ENCODE peak calls at places on chromosomes 1 and 21, in eight cellular contexts. I, A, Y, U, L, J, T and K are unnamed samples. For H3K27me3, the result is how much of the 10 kb centered on the place peaks cover.

GRCh38 chr1:145871994-145872411 is 13.1 kb upstream of the PIAS3 start:
- DNase-seq in I (no peak), A (no peak), Y (peak), T (peak), L (peak), U (peak), J (peak), K (no peak)

GRCh38 chr1:75097686-75098085 is 36.5 kb upstream of the LHX8 start:
- DNase-seq in I (no peak), L (no peak), J (no peak), Y (no peak), A (no peak), T (no peak), U (no peak), K (peak)

GRCh38 chr21:15289246-15289645 is 224.4 kb upstream of the NRIP1 start:
- DNase-seq in I (no peak), Y (no peak), U (no peak), J (no peak), L (no peak), A (no peak), T (no peak), K (no peak)

GRCh38 chr1:197181982-197182381 is 35.5 kb upstream of the ASPM start:
- DNase-seq in Y (no peak), A (no peak), I (no peak), T (no peak), L (no peak), J (no peak), U (no peak), K (no peak)

GRCh38 chr21:29243188-29243587 is 55.5 kb upstream of the BACH1 start:
- DNase-seq in Y (no peak), A (no peak), L (no peak), J (no peak), T (no peak), I (no peak), U (no peak), K (no peak)

GRCh38 chr1:175192630-175193338 is at the start of gene KIAA0040:
- DNase-seq in T (peak), L (peak), I (peak), J (peak), A (peak), U (peak), Y (peak), K (peak)

GRCh38 chr21:38376235-38376634 is 119.4 kb downstream of the KCNJ15 start:
- DNase-seq in A (no peak), T (no peak), U (no peak), I (peak), J (no peak), L (no peak), Y (no peak), K (no peak)

GRCh38 chr1:245161866-245162265 is 7.1 kb downstream of the KIF26B start:
- DNase-seq in L (no peak), I (no peak), Y (no peak), T (no peak), J (no peak), U (no peak), A (no peak), K (no peak)

GRCh38 chr1:38776466-38776865 is 83.1 kb downstream of the RRAGC start:
- DNase-seq in U (no peak), T (no peak), Y (no peak), L (no peak), I (no peak), J (no peak), A (no peak), K (no peak)

GRCh38 chr21:34670962-34671348 is 2.2 kb downstream of the CLIC6 start:
- DNase-seq in J (peak), A (no peak), U (no peak), T (no peak), Y (no peak), I (no peak), L (no peak), K (no peak)

GRCh38 chr21:34671891-34672290 is 3.1 kb downstream of the CLIC6 start:
- DNase-seq in Y (no peak), A (no peak), I (no peak), U (no peak), J (no peak), T (no peak), L (no peak), K (no peak)

GRCh38 chr21:34668803-34669148 is at the start of gene CLIC6:
- DNase-seq in Y (peak), T (peak), A (no peak), U (no peak), I (no peak), J (peak), L (no peak), K (no peak)

GRCh38 chr21:34669149-34669879 is 520 bp downstream of the CLIC6 start:
- DNase-seq in U (no peak), J (peak), T (peak), I (no peak), L (no peak), Y (no peak), A (no peak), K (no peak)

DNA sequence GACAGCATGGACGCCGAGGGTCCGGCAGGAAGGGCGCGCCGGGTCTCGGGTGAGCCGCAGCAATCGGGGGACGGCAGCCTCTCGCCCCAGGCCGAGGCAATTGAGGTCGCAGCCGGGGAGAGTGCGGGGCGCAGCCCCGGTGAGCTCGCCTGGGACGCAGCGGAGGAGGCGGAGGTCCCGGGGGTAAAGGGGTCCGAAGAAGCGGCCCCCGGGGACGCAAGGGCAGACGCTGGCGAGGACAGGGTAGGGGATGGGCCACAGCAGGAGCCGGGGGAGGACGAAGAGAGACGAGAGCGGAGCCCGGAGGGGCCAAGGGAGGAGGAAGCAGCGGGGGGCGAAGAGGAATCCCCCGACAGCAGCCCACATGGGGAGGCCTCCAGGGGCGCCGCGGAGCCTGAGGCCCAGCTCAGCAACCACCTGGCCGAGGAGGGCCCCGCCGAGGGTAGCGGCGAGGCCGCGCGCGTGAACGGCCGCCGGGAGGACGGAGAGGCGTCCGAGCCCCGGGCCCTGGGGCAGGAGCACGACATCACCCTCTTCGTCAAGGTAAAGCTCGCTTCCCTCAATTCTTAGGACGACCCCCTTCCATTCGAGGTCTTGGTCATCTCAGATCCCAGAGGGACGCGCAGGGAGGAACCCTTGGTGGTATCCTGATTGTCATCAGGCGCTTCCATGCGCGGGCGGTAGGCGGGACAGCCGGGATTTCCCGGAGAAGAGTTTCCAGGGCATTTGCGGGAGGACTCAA is 1.6 kb downstream of the CLIC6 start:
- DNase-seq in I (no peak), L (no peak), T (peak), U (no peak), A (no peak), Y (no peak), J (peak), K (no peak)
- H3K27me3 ChIP-seq in I (under half), L (half or more), T (under half), U (under half), A (under half), Y (half or more), J (half or more), K (under half)

GRCh38 chr1:42946120-42947009 is 12.3 kb downstream of the SLC2A1 start:
- DNase-seq in I (no peak), T (no peak), A (no peak), J (no peak), L (no peak), Y (no peak), U (no peak), K (no peak)
- H3K27me3 ChIP-seq in I (under half), T (under half), A (under half), J (under half), L (under half), Y (under half), U (under half), K (under half)

DNA sequence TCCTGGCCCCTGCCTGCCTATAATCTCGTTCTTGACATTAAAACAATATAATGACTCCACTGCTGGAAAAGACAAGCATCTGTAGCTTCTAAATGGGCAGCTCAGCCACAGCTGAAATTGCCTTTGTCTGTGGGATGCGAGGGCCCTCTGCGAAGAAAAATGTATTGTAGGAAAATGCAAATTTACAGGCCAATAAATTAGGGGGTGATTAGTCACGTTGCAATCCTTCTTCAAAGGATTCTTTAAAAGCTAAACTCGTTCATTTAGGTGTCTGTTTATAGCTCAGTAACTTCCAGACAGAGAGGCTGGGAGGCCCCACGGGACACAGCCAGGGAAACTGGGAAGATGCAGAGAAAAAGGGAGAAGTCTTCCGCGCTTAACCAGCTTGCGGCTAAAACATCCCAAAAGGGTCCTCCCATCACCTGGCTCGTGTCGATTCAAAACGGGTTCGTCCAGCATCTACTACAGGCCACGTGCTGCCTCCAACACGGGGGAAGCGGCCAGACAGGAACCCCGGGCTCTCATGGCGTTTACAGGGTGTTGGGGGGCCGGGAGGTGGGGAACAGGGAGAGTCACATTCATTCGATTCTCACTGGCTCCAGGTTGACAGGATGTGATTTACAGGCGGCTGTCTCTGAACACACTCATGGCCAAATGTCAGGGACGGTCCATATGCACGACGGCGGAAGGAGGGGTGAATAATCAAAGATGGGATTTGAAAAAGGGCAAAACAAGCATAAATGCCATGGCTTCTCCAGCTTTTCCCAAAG is 100.5 kb upstream of the ZBTB40 start:
- DNase-seq in J (peak), I (no peak), A (no peak), U (no peak), L (no peak), T (no peak), Y (no peak), K (peak)
- H3K27me3 ChIP-seq in J (under half), I (half or more), A (under half), U (under half), L (half or more), T (under half), Y (half or more), K (under half)

GRCh38 chr21:36692125-36692843 is 6.6 kb upstream of the SIM2 start:
- DNase-seq in U (no peak), Y (no peak), L (no peak), T (no peak), A (no peak), J (peak), I (no peak), K (no peak)
- H3K27me3 ChIP-seq in U (under half), Y (half or more), L (half or more), T (half or more), A (under half), J (half or more), I (half or more), K (half or more)

GRCh38 chr1:182682898-182683501 is 1.4 kb downstream of the RGS8 start:
- DNase-seq in Y (no peak), T (no peak), A (no peak), L (no peak), U (no peak), I (no peak), J (no peak), K (no peak)

GRCh38 chr1:182681516-182681915 is 2.9 kb downstream of the RGS8 start:
- DNase-seq in I (no peak), A (no peak), U (no peak), J (no peak), L (no peak), T (no peak), Y (no peak), K (no peak)

GRCh38 chr1:182679684-182680083 is 4.7 kb downstream of the RGS8 start:
- DNase-seq in J (no peak), I (no peak), L (no peak), Y (no peak), T (no peak), U (no peak), A (no peak), K (no peak)

GRCh38 chr1:182680408-182680807 is 4.0 kb downstream of the RGS8 start:
- DNase-seq in J (no peak), Y (no peak), A (no peak), T (no peak), I (no peak), U (no peak), L (no peak), K (no peak)

GRCh38 chr1:182680901-182681300 is 3.5 kb downstream of the RGS8 start:
- DNase-seq in J (no peak), Y (no peak), U (no peak), T (no peak), A (no peak), I (no peak), L (no peak), K (no peak)
- H3K27me3 ChIP-seq in J (under half), Y (under half), U (under half), T (under half), A (under half), I (under half), L (under half), K (under half)

GRCh38 chr1:156421062-156421938 is 52.3 kb downstream of the RHBG start:
- DNase-seq in Y (peak), I (peak), T (peak), L (peak), J (peak), U (peak), A (peak), K (peak)
- H3K27me3 ChIP-seq in Y (half or more), I (under half), T (half or more), L (half or more), J (half or more), U (under half), A (under half), K (half or more)

GRCh38 chr1:2926447-2927055 is 94.7 kb upstream of the ACTRT2 start:
- DNase-seq in U (no peak), Y (no peak), L (no peak), J (no peak), T (no peak), I (no peak), A (no peak), K (no peak)

GRCh38 chr1:2928733-2929325 is 92.4 kb upstream of the ACTRT2 start:
- DNase-seq in I (no peak), T (no peak), L (no peak), A (no peak), J (no peak), U (no peak), Y (no peak), K (no peak)

GRCh38 chr1:2929335-2929734 is 91.9 kb upstream of the ACTRT2 start:
- DNase-seq in T (no peak), A (no peak), Y (no peak), J (no peak), L (no peak), I (no peak), U (no peak), K (no peak)

GRCh38 chr1:2927393-2927792 is 93.9 kb upstream of the ACTRT2 start:
- DNase-seq in L (no peak), I (no peak), A (no peak), Y (no peak), U (no peak), T (no peak), J (no peak), K (no peak)

GRCh38 chr1:2927995-2928732 is 93.1 kb upstream of the ACTRT2 start:
- DNase-seq in Y (no peak), A (no peak), U (no peak), L (no peak), I (no peak), T (no peak), J (no peak), K (no peak)
- H3K27me3 ChIP-seq in Y (half or more), A (under half), U (under half), L (half or more), I (under half), T (under half), J (under half), K (under half)

DNA sequence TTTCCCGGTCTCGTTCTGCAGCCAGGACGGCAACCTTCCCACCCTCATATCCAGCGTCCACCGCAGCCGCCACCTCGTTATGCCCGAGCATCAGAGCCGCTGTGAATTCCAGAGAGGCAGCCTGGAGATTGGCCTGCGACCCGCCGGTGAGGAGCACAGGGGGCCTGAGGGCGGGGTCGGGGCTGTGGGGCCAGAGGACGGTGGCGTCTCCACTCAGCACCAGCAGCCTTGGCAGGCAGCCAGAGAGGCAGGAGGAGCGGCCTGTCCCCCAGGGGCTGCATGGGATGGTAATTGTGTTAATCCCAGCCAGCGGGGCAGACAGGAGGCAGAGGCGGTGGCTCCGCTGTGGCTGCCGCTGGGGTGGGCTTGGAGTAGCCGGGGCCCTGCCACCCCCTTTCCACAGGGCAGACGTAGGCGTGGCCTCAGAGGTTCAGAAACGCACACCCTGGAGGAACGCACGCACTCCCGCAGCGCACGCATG is 12.1 kb downstream of the SAMD11 start:
- DNase-seq in T (no peak), L (no peak), U (no peak), J (peak), A (no peak), Y (no peak), I (peak), K (no peak)
- H3K27me3 ChIP-seq in T (under half), L (half or more), U (under half), J (half or more), A (under half), Y (half or more), I (under half), K (under half)

GRCh38 chr1:3295846-3296245 is 158.6 kb upstream of the ARHGEF16 start:
- DNase-seq in A (no peak), T (no peak), J (no peak), Y (no peak), I (no peak), U (no peak), L (no peak), K (no peak)
- H3K27me3 ChIP-seq in A (under half), T (under half), J (under half), Y (under half), I (half or more), U (under half), L (under half), K (under half)